ENCODE peak calls at places on chromosomes 4 and X, in seven cellular contexts. J is central memory CD4-positive, alpha-beta T cell; G is HT1080; E is stimulated activated CD8-positive, alpha-beta memory T cell treated with anti-CD3 and anti-CD28 coated beads, Interleukin-15, amount 100 ng/mL, for 24 hours; Q is Caco-2; F is NCI-H2107; Z is progenitor cell of endocrine pancreas. A is an unnamed sample.

GRCh38 chrX:130196453-130196852 is 24.7 kb downstream of the RAB33A start:
- DNase-seq in E (no peak), Q (no peak), Z (no peak), F (no peak), J (no peak), G (no peak), A (no peak)

GRCh38 chr4:44578954-44579353 is 72.5 kb downstream of the YIPF7 start:
- DNase-seq in Q (no peak), E (no peak), J (no peak), G (no peak), F (no peak), Z (no peak), A (no peak)

GRCh38 chr4:103934178-103934789 is 214.5 kb upstream of the TACR3 start:
- DNase-seq in G (peak), J (peak), F (peak), Z (no peak), Q (no peak), E (no peak), A (no peak)

GRCh38 chr4:8267077-8267476 is 2.5 kb upstream of the HTRA3 start:
- DNase-seq in E (no peak), F (peak), G (peak), J (no peak), Z (peak), Q (no peak), A (peak)

GRCh38 chr4:138602664-138603063 is 360.5 kb upstream of the SLC7A11 start:
- DNase-seq in G (no peak), J (no peak), F (no peak), Z (no peak), Q (no peak), E (no peak), A (no peak)

GRCh38 chrX:139086243-139086642 is 374.7 kb upstream of the FGF13 start:
- DNase-seq in E (no peak), J (no peak), Z (no peak), G (no peak), F (no peak), Q (no peak), A (no peak)

GRCh38 chr4:15234101-15234500 is 193.7 kb upstream of the C1QTNF7 start:
- DNase-seq in J (no peak), E (no peak), G (peak), F (no peak), Q (no peak), Z (no peak), A (no peak)

GRCh38 chr4:138182838-138183426 is 59.2 kb downstream of the SLC7A11 start:
- DNase-seq in Q (no peak), E (no peak), F (no peak), J (no peak), Z (no peak), G (peak), A (no peak)

GRCh38 chr4:174522183-174523002 is at the start of gene HPGD:
- DNase-seq in Q (peak), Z (peak), J (peak), G (peak), E (peak), F (no peak), A (no peak)

GRCh38 chr4:126995235-126995634 is 637.5 kb upstream of the INTU start:
- DNase-seq in Q (no peak), E (no peak), F (no peak), J (no peak), G (no peak), Z (no peak), A (no peak)

GRCh38 chr4:98446499-98447375 is 185.6 kb downstream of the RAP1GDS1 start:
- DNase-seq in Z (no peak), J (peak), G (peak), E (no peak), Q (no peak), F (no peak), A (no peak)